ENCODE peak calls at places on chromosomes 12 and 14, in four cellular contexts. W, T, D and N are unnamed samples.

GRCh38 chr12:92492291-92492690 is 210.5 kb upstream of the PLEKHG7 start:
- DNase-seq in W (no peak), T (no peak), D (no peak), N (no peak)

GRCh38 chr12:43338848-43339526 is 213.0 kb downstream of the ADAMTS20 start:
- DNase-seq in W (peak), T (no peak), D (no peak), N (no peak)

GRCh38 chr12:44779766-44780165 is 96.3 kb downstream of the NELL2 start:
- DNase-seq in W (no peak), T (no peak), D (no peak), N (no peak)

GRCh38 chr12:94644141-94644575 is 6.2 kb downstream of the TMCC3 start:
- DNase-seq in W (no peak), T (no peak), D (peak), N (no peak)

GRCh38 chr14:97218713-97219355 is 421.7 kb downstream of the VRK1 start:
- DNase-seq in W (peak), T (no peak), D (no peak), N (peak)

GRCh38 chr14:104384776-104385071 is 194.8 kb upstream of the C14orf180 start:
- DNase-seq in W (no peak), T (no peak), D (no peak), N (no peak)

GRCh38 chr14:24965934-24966593 is 83.9 kb downstream of the STXBP6 start:
- DNase-seq in W (peak), T (no peak), D (no peak), N (no peak)

GRCh38 chr14:104898870-104899510 is 25.7 kb upstream of the PLD4 start:
- DNase-seq in W (no peak), T (no peak), D (peak), N (no peak)

GRCh38 chr12:1077036-1077803 is 86.2 kb downstream of the ERC1 start:
- DNase-seq in W (no peak), T (no peak), D (no peak), N (no peak)

GRCh38 chr12:40145896-40146295 is 40.0 kb upstream of the SLC2A13 start:
- DNase-seq in W (no peak), T (no peak), D (no peak), N (no peak)

GRCh38 chr14:20388159-20388558 is 25.1 kb downstream of the TEP1 start:
- DNase-seq in W (no peak), T (no peak), D (no peak), N (no peak)

GRCh38 chr12:50960130-50960529 is 7.8 kb downstream of the HIGD1C start:
- DNase-seq in W (no peak), T (no peak), D (no peak), N (no peak)

GRCh38 chr14:104147346-104148125 is 9.1 kb downstream of the KIF26A start:
- DNase-seq in W (no peak), T (no peak), D (peak), N (no peak)

GRCh38 chr12:112714166-112714565 is 77.4 kb upstream of the RPH3A start:
- DNase-seq in W (no peak), T (no peak), D (no peak), N (no peak)

GRCh38 chr12:109753054-109753401 is 39.4 kb downstream of the FAM222A start:
- DNase-seq in W (no peak), T (no peak), D (peak), N (peak)

GRCh38 chr12:45200497-45201043 is 15.3 kb upstream of the ANO6 start:
- DNase-seq in W (no peak), T (no peak), D (no peak), N (no peak)

GRCh38 chr14:48563465-48563864 is 888.1 kb upstream of the MDGA2 start:
- DNase-seq in W (no peak), T (no peak), D (no peak), N (no peak)

GRCh38 chr14:67971627-67972625 is 152.3 kb downstream of the RAD51B start:
- DNase-seq in W (no peak), T (no peak), D (no peak), N (no peak)

GRCh38 chr12:10661338-10661737 is 12.5 kb downstream of the STYK1 start:
- DNase-seq in W (peak), T (no peak), D (no peak), N (no peak)

GRCh38 chr12:79737875-79738718 is 47.3 kb upstream of the PAWR start:
- DNase-seq in W (peak), T (peak), D (no peak), N (peak)

GRCh38 chr12:80624986-80625530 is 82.4 kb upstream of the MYF6 start:
- DNase-seq in W (no peak), T (no peak), D (no peak), N (no peak)

GRCh38 chr12:25904442-25904841 is 54.0 kb upstream of the RASSF8 start:
- DNase-seq in W (peak), T (no peak), D (no peak), N (no peak)

GRCh38 chr12:30152705-30153104 is 369.0 kb upstream of the TMTC1 start:
- DNase-seq in W (no peak), T (peak), D (no peak), N (no peak)

GRCh38 chr14:106268013-106268727 is 741.8 kb downstream of the TMEM121 start:
- DNase-seq in W (no peak), T (no peak), D (no peak), N (peak)

GRCh38 chr12:32252199-32253073 is 145.8 kb downstream of the BICD1 start:
- DNase-seq in W (no peak), T (no peak), D (no peak), N (no peak)

GRCh38 chr12:108265505-108265904 is 73.6 kb downstream of the CMKLR1 start:
- DNase-seq in W (no peak), T (no peak), D (no peak), N (no peak)

GRCh38 chr12:25236626-25237025 is 14.1 kb downstream of the KRAS start:
- DNase-seq in W (no peak), T (no peak), D (no peak), N (no peak)

GRCh38 chr14:95183532-95184412 is 26.4 kb upstream of the DICER1 start:
- DNase-seq in W (no peak), T (no peak), D (no peak), N (no peak)

GRCh38 chr14:78319826-78320635 is 149.9 kb downstream of the NRXN3 start:
- DNase-seq in W (no peak), T (peak), D (no peak), N (no peak)

GRCh38 chr14:76112889-76113611 is 38.7 kb upstream of the GPATCH2L start:
- DNase-seq in W (no peak), T (no peak), D (no peak), N (no peak)

GRCh38 chr12:77104792-77105191 is 39.4 kb upstream of the E2F7 start:
- DNase-seq in W (peak), T (no peak), D (no peak), N (no peak)

GRCh38 chr12:123660328-123660727 is 10.6 kb upstream of the TCTN2 start:
- DNase-seq in W (peak), T (no peak), D (no peak), N (no peak)

GRCh38 chr12:96225003-96225855 is 31.1 kb downstream of the ELK3 start:
- DNase-seq in W (no peak), T (no peak), D (no peak), N (no peak)

GRCh38 chr14:105889666-105890473 is 363.5 kb downstream of the TMEM121 start:
- DNase-seq in W (no peak), T (no peak), D (peak), N (no peak)

GRCh38 chr12:114836609-114837008 is 152.6 kb upstream of the TBX3 start:
- DNase-seq in W (no peak), T (no peak), D (no peak), N (no peak)

GRCh38 chr14:39488600-39488999 is 56.4 kb upstream of the FBXO33 start:
- DNase-seq in W (no peak), T (no peak), D (no peak), N (no peak)

GRCh38 chr12:83065562-83065961 is 378.9 kb downstream of the TMTC2 start:
- DNase-seq in W (no peak), T (no peak), D (no peak), N (no peak)